ENCODE peak calls at places on chromosomes 4 and X, in ten cellular contexts. One of them, this sample, is unnamed.

GRCh38 chr4:94551616-94552564 is 100.1 kb downstream of the PDLIM5 start:
- DNase-seq in RCC 7860: no peak
- DNase-seq in T-helper 2 cell: no peak
- DNase-seq in nucleus accumbens: no peak
- DNase-seq in GM04504: no peak
- DNase-seq in fibroblast of the aortic adventitia: peak; percentile 74
- DNase-seq in posterior cingulate gyrus: no peak
- DNase-seq in A673: no peak
- DNase-seq in NCI-H460: no peak
- DNase-seq in body of pancreas: no peak
- DNase-seq in this sample: no peak

GRCh38 chr4:3384771-3385701 is 56.7 kb upstream of the HGFAC start:
- DNase-seq in RCC 7860: no peak
- DNase-seq in T-helper 2 cell: no peak
- DNase-seq in nucleus accumbens: no peak
- DNase-seq in GM04504: no peak
- DNase-seq in fibroblast of the aortic adventitia: no peak
- DNase-seq in posterior cingulate gyrus: no peak
- DNase-seq in A673: no peak
- DNase-seq in NCI-H460: no peak
- DNase-seq in body of pancreas: peak; percentile 87
- DNase-seq in this sample: peak; percentile 21

GRCh38 chrX:111447298-111447697 is 35.3 kb upstream of the DCX start:
- DNase-seq in RCC 7860: peak; percentile 3
- DNase-seq in T-helper 2 cell: no peak
- DNase-seq in nucleus accumbens: no peak
- DNase-seq in GM04504: no peak
- DNase-seq in fibroblast of the aortic adventitia: no peak
- DNase-seq in posterior cingulate gyrus: peak; percentile 10
- DNase-seq in A673: peak; percentile 56
- DNase-seq in NCI-H460: peak; percentile 15
- DNase-seq in body of pancreas: peak; percentile 33
- DNase-seq in this sample: peak; percentile 40

GRCh38 chrX:71870337-71871098 is 40.1 kb upstream of the NHSL2 start:
- DNase-seq in RCC 7860: peak; percentile 4
- DNase-seq in T-helper 2 cell: no peak
- DNase-seq in nucleus accumbens: no peak
- DNase-seq in GM04504: no peak
- DNase-seq in fibroblast of the aortic adventitia: no peak
- DNase-seq in posterior cingulate gyrus: no peak
- DNase-seq in A673: peak; percentile 14
- DNase-seq in NCI-H460: peak; percentile 18
- DNase-seq in body of pancreas: no peak
- DNase-seq in this sample: peak; percentile 71

GRCh38 chr4:48331577-48332340 is 9.6 kb upstream of the SLAIN2 start:
- DNase-seq in RCC 7860: peak; percentile 36
- DNase-seq in T-helper 2 cell: no peak
- DNase-seq in nucleus accumbens: no peak
- DNase-seq in GM04504: no peak
- DNase-seq in fibroblast of the aortic adventitia: peak; percentile 48
- DNase-seq in posterior cingulate gyrus: no peak
- DNase-seq in A673: no peak
- DNase-seq in NCI-H460: no peak
- DNase-seq in body of pancreas: no peak
- DNase-seq in this sample: no peak

GRCh38 chr4:113278324-113278934 is 229.0 kb downstream of the ANK2 start:
- DNase-seq in RCC 7860: peak; percentile 51
- DNase-seq in T-helper 2 cell: peak; percentile 5
- DNase-seq in nucleus accumbens: no peak
- DNase-seq in GM04504: no peak
- DNase-seq in fibroblast of the aortic adventitia: peak; percentile 87
- DNase-seq in posterior cingulate gyrus: peak; percentile 76
- DNase-seq in A673: peak; percentile 88
- DNase-seq in NCI-H460: peak; percentile 69
- DNase-seq in body of pancreas: peak; percentile 63
- DNase-seq in this sample: peak; percentile 80

GRCh38 chr4:41963105-41963504 is 18.5 kb upstream of the DCAF4L1 start:
- DNase-seq in RCC 7860: no peak
- DNase-seq in T-helper 2 cell: no peak
- DNase-seq in nucleus accumbens: no peak
- DNase-seq in GM04504: no peak
- DNase-seq in fibroblast of the aortic adventitia: peak; percentile 33
- DNase-seq in posterior cingulate gyrus: no peak
- DNase-seq in A673: peak; percentile 41
- DNase-seq in NCI-H460: peak; percentile 9
- DNase-seq in body of pancreas: no peak
- DNase-seq in this sample: no peak

GRCh38 chr4:52711271-52711670 is 40.0 kb downstream of the ERVMER34-1 start:
- DNase-seq in RCC 7860: no peak
- DNase-seq in T-helper 2 cell: no peak
- DNase-seq in nucleus accumbens: no peak
- DNase-seq in GM04504: no peak
- DNase-seq in fibroblast of the aortic adventitia: no peak
- DNase-seq in posterior cingulate gyrus: no peak
- DNase-seq in A673: no peak
- DNase-seq in NCI-H460: no peak
- DNase-seq in body of pancreas: no peak
- DNase-seq in this sample: no peak

GRCh38 chr4:106601519-106601918 is 232.9 kb upstream of the GIMD1 start:
- DNase-seq in RCC 7860: no peak
- DNase-seq in T-helper 2 cell: no peak
- DNase-seq in nucleus accumbens: no peak
- DNase-seq in GM04504: no peak
- DNase-seq in fibroblast of the aortic adventitia: peak; percentile 47
- DNase-seq in posterior cingulate gyrus: no peak
- DNase-seq in A673: no peak
- DNase-seq in NCI-H460: no peak
- DNase-seq in body of pancreas: no peak
- DNase-seq in this sample: no peak

GRCh38 chr4:74161676-74162450 is 3.9 kb downstream of the MTHFD2L start:
- DNase-seq in RCC 7860: no peak
- DNase-seq in T-helper 2 cell: no peak
- DNase-seq in nucleus accumbens: no peak
- DNase-seq in GM04504: peak; percentile 44
- DNase-seq in fibroblast of the aortic adventitia: peak; percentile 43
- DNase-seq in posterior cingulate gyrus: no peak
- DNase-seq in A673: no peak
- DNase-seq in NCI-H460: no peak
- DNase-seq in body of pancreas: no peak
- DNase-seq in this sample: no peak

GRCh38 chr4:70754470-70754869 is 32.7 kb downstream of the RUFY3 start:
- DNase-seq in RCC 7860: no peak
- DNase-seq in T-helper 2 cell: no peak
- DNase-seq in nucleus accumbens: no peak
- DNase-seq in GM04504: no peak
- DNase-seq in fibroblast of the aortic adventitia: no peak
- DNase-seq in posterior cingulate gyrus: no peak
- DNase-seq in A673: no peak
- DNase-seq in NCI-H460: no peak
- DNase-seq in body of pancreas: no peak
- DNase-seq in this sample: no peak

GRCh38 chrX:130114141-130114561 is 3.9 kb upstream of the ELF4 start:
- DNase-seq in RCC 7860: peak; percentile 72
- DNase-seq in T-helper 2 cell: no peak
- DNase-seq in nucleus accumbens: no peak
- DNase-seq in GM04504: no peak
- DNase-seq in fibroblast of the aortic adventitia: peak; percentile 28
- DNase-seq in posterior cingulate gyrus: no peak
- DNase-seq in A673: no peak
- DNase-seq in NCI-H460: no peak
- DNase-seq in body of pancreas: peak; percentile 18
- DNase-seq in this sample: no peak

GRCh38 chrX:15930585-15930984 is 76.0 kb upstream of the AP1S2 start:
- DNase-seq in RCC 7860: peak; percentile 3
- DNase-seq in T-helper 2 cell: no peak
- DNase-seq in nucleus accumbens: no peak
- DNase-seq in GM04504: peak; percentile 40
- DNase-seq in fibroblast of the aortic adventitia: peak; percentile 61
- DNase-seq in posterior cingulate gyrus: no peak
- DNase-seq in A673: peak; percentile 71
- DNase-seq in NCI-H460: no peak
- DNase-seq in body of pancreas: no peak
- DNase-seq in this sample: no peak

GRCh38 chr4:149279331-149279730 is 536.3 kb downstream of the IQCM start:
- DNase-seq in RCC 7860: no peak
- DNase-seq in T-helper 2 cell: no peak
- DNase-seq in nucleus accumbens: no peak
- DNase-seq in GM04504: no peak
- DNase-seq in fibroblast of the aortic adventitia: no peak
- DNase-seq in posterior cingulate gyrus: no peak
- DNase-seq in A673: peak; percentile 58
- DNase-seq in NCI-H460: no peak
- DNase-seq in body of pancreas: no peak
- DNase-seq in this sample: no peak

This sample was measured in D341Med.